ENCODE peak calls at places on chromosomes 3 and 15, in five cellular contexts. One of them, this sample, is unnamed.

GRCh38 chr15:79858469-79858868 is 38.3 kb downstream of the MTHFS start:
- DNase-seq in keratinocyte: no peak
- DNase-seq in HFF-Myc: no peak
- DNase-seq in A673: peak
- DNase-seq in IMR-90: no peak
- DNase-seq in this sample: no peak

GRCh38 chr3:2883292-2883691 is 226.9 kb downstream of the IL5RA start:
- DNase-seq in HFF-Myc: no peak
- DNase-seq in IMR-90: no peak
- DNase-seq in A673: no peak
- DNase-seq in keratinocyte: no peak
- DNase-seq in this sample: no peak

GRCh38 chr15:94203321-94203720 is 28.0 kb upstream of the MCTP2 start:
- DNase-seq in A673: no peak
- DNase-seq in HFF-Myc: no peak
- DNase-seq in IMR-90: no peak
- DNase-seq in keratinocyte: no peak
- DNase-seq in this sample: no peak

GRCh38 chr15:96657096-96657495 is 326.6 kb downstream of the NR2F2 start:
- DNase-seq in A673: no peak
- DNase-seq in keratinocyte: no peak
- DNase-seq in HFF-Myc: no peak
- DNase-seq in IMR-90: no peak
- DNase-seq in this sample: no peak

GRCh38 chr3:183122257-183122932 is 23.1 kb upstream of the MCCC1 start:
- DNase-seq in HFF-Myc: peak
- DNase-seq in keratinocyte: peak
- DNase-seq in A673: peak
- DNase-seq in IMR-90: peak
- DNase-seq in this sample: peak

GRCh38 chr15:78077053-78077859 is at the start of gene TBC1D2B:
- DNase-seq in IMR-90: peak
- DNase-seq in HFF-Myc: no peak
- DNase-seq in keratinocyte: no peak
- DNase-seq in A673: peak
- DNase-seq in this sample: no peak

GRCh38 chr15:81941479-81941878 is 104.3 kb downstream of the MEX3B start:
- DNase-seq in HFF-Myc: no peak
- DNase-seq in keratinocyte: no peak
- DNase-seq in A673: no peak
- DNase-seq in IMR-90: no peak
- DNase-seq in this sample: no peak

GRCh38 chr3:150391200-150391599 is 16.9 kb upstream of the TSC22D2 start:
- DNase-seq in HFF-Myc: no peak
- DNase-seq in A673: no peak
- DNase-seq in IMR-90: peak
- DNase-seq in keratinocyte: no peak
- DNase-seq in this sample: no peak

GRCh38 chr3:112778298-112779008 is 68.2 kb downstream of the CD200R1L start:
- DNase-seq in IMR-90: peak
- DNase-seq in A673: no peak
- DNase-seq in HFF-Myc: no peak
- DNase-seq in keratinocyte: no peak
- DNase-seq in this sample: no peak

This sample was measured in SK-N-MC.